ENCODE peak calls at places on chromosomes 11 and 22, in five cellular contexts. B, Z, N, H and K are unnamed samples.

GRCh38 chr11:73907191-73907590 is 30.4 kb downstream of the PAAF1 start:
- DNase-seq in B (no peak), Z (peak), N (peak), H (peak), K (no peak)

GRCh38 chr11:7595016-7595869 is 78.1 kb downstream of the CYB5R2 start:
- DNase-seq in B (no peak), Z (no peak), N (peak), H (no peak), K (no peak)

GRCh38 chr11:41950470-41951143 is 491.2 kb upstream of the LRRC4C start:
- DNase-seq in B (no peak), Z (no peak), N (no peak), H (no peak), K (no peak)

GRCh38 chr11:3104961-3105790 is 48.0 kb upstream of the CARS1 start:
- DNase-seq in B (no peak), Z (no peak), N (no peak), H (no peak), K (no peak)

GRCh38 chr11:97269527-97269926 is 879.7 kb downstream of the JRKL start:
- DNase-seq in B (no peak), Z (peak), N (peak), H (no peak), K (no peak)

GRCh38 chr22:45072322-45072903 is 62.6 kb upstream of the PHF21B start:
- DNase-seq in B (no peak), Z (peak), N (peak), H (no peak), K (no peak)

GRCh38 chr11:112961751-112962747 is 829 bp downstream of the NCAM1 start:
- DNase-seq in B (no peak), Z (no peak), N (no peak), H (peak), K (no peak)

GRCh38 chr22:41949297-41949965 is 2.5 kb upstream of the CENPM start:
- DNase-seq in B (no peak), Z (no peak), N (no peak), H (no peak), K (no peak)

GRCh38 chr11:114340311-114341131 is 44.3 kb downstream of the NNMT start:
- DNase-seq in B (peak), Z (peak), N (peak), H (peak), K (no peak)

GRCh38 chr22:50599816-50600454 is 658 bp upstream of the MAPK8IP2 start:
- DNase-seq in B (no peak), Z (no peak), N (peak), H (peak), K (no peak)

GRCh38 chr22:36914383-36914752 is 940 bp downstream of the CSF2RB start:
- DNase-seq in B (no peak), Z (no peak), N (no peak), H (no peak), K (no peak)

GRCh38 chr11:28963189-28963588 is 855.0 kb downstream of the METTL15 start:
- DNase-seq in B (no peak), Z (peak), N (peak), H (no peak), K (no peak)

GRCh38 chr11:96267490-96268010 is 75.4 kb downstream of the MAML2 start:
- DNase-seq in B (no peak), Z (no peak), N (no peak), H (no peak), K (no peak)

GRCh38 chr11:79287952-79288351 is 152.9 kb downstream of the TENM4 start:
- DNase-seq in B (no peak), Z (no peak), N (no peak), H (no peak), K (no peak)

GRCh38 chr11:1158681-1159525 is 1.1 kb downstream of the MUC5AC start:
- DNase-seq in B (no peak), Z (no peak), N (no peak), H (peak), K (no peak)

GRCh38 chr11:8082391-8083087 is 1.5 kb downstream of the TUB start:
- DNase-seq in B (no peak), Z (no peak), N (no peak), H (no peak), K (no peak)

GRCh38 chr22:36546092-36546804 is 17.3 kb upstream of the EIF3D start:
- DNase-seq in B (no peak), Z (peak), N (peak), H (peak), K (no peak)

GRCh38 chr22:44622147-44622427 is 79.9 kb upstream of the PRR5 start:
- DNase-seq in B (no peak), Z (peak), N (no peak), H (no peak), K (peak)

GRCh38 chr22:30773919-30774318 is 79.2 kb downstream of the OSBP2 start:
- DNase-seq in B (no peak), Z (no peak), N (no peak), H (no peak), K (no peak)

GRCh38 chr22:30776476-30776875 is 81.8 kb downstream of the OSBP2 start:
- DNase-seq in B (no peak), Z (no peak), N (no peak), H (no peak), K (no peak)

GRCh38 chr22:30774566-30774965 is 79.9 kb downstream of the OSBP2 start:
- DNase-seq in B (no peak), Z (no peak), N (no peak), H (no peak), K (no peak)

GRCh38 chr22:30767656-30768055 is 73.0 kb downstream of the OSBP2 start:
- DNase-seq in B (no peak), Z (no peak), N (no peak), H (no peak), K (no peak)

GRCh38 chr22:30770716-30771115 is 76.0 kb downstream of the OSBP2 start:
- DNase-seq in B (no peak), Z (no peak), N (no peak), H (no peak), K (no peak)
- TF ChIP-seq CTCF in B (no peak), Z (no peak), N (no peak), H (no peak), K (no peak)

GRCh38 chr11:9138133-9138453 is 46.7 kb upstream of the SCUBE2 start:
- DNase-seq in B (no peak), Z (no peak), N (no peak), H (no peak), K (no peak)

GRCh38 chr11:9136731-9137130 is 45.3 kb upstream of the SCUBE2 start:
- DNase-seq in B (no peak), Z (no peak), N (no peak), H (no peak), K (no peak)

GRCh38 chr11:9138612-9139579 is 47.5 kb upstream of the SCUBE2 start:
- DNase-seq in B (no peak), Z (peak), N (peak), H (no peak), K (no peak)

GRCh38 chr11:9139628-9140357 is 48.4 kb upstream of the SCUBE2 start:
- DNase-seq in B (no peak), Z (no peak), N (no peak), H (no peak), K (no peak)

DNA sequence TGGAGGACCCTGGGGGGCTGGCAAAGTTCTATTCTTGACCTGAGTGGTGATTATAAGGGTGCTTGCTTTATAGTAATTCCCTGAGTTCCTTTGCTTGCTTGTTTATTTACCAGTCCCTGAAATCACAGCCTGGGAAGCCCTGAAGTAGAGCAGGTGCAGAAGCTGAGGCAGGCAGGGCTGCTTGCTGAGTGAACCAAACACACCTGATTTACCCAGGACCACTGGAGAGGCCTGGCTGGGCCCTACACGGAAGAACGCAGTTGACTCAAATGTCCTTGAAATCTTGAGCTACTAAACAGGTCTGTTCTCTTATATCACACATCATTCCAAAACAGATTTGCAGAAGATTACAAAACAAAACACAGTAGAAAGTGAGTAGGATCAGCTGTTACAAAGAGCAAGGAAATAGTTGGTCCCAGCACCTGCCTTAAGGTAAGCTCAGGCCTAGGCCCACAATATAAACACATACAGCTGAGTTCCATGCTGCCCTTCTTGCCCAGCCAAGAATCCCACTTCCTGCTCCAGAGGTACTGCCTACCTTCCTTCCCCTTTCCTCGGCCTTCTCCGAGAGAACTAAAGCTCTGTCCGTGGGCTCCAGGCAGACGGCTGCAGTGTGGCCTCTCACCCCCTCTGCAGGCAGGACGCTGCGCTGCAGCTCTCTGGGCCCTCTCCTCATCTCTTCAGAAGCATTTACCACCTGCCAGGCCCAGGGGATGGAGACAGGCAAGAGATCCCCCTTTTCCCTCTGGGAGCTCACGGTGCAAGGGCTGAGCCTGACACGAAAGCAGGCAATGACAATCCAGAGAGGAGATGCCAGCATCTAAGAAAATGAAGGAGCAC is 46.1 kb upstream of the SCUBE2 start:
- DNase-seq in B (peak), Z (peak), N (peak), H (peak), K (peak)
- TF ChIP-seq CTCF in B (peak), Z (peak), N (peak), H (peak), K (peak)

DNA sequence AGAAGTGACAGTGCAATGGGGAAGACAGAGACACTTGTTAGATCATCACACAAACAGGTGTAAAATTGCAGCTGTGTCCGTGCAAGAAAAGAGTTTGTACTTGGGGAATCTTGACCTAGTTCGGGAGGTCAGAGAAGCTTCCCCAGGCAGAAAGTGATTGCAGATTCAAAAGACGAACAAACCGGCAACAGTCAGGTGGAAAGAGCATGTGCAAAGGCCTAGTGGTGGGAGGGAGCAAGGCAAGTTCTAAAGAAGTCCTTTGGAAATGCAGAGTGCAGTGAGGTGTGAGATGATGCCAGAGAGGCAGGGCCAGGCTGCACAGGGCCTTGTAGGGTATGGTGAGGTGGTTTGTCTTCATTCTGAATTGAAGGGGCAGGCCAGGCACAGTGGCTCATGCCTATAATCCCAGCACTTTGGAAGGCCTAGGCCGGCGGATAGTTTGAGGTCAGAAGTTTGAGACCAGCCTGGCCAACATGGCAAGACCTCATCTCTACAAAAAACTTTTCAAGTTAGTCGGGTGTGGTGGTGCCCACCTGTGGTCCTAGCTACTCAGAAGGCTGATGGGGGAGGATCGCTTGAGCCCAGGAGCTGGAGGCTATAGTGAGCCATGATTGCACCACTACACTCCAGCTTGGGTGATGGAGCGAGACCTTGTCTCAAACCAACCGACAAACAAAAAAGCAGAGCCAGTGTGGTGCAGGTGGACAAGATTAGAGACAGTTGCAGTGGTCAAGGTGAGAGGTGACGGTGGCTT is 1.9 kb upstream of the ESS2 start:
- DNase-seq in B (no peak), Z (no peak), N (no peak), H (no peak), K (no peak)
- TF ChIP-seq CTCF in B (no peak), Z (no peak), N (no peak), H (no peak), K (no peak)

GRCh38 chr11:10857604-10858504 is at the start of gene ZBED5:
- DNase-seq in B (peak), Z (peak), N (peak), H (peak), K (peak)
- TF ChIP-seq CTCF in B (peak), Z (peak), N (no peak), H (no peak), K (no peak)

GRCh38 chr11:111395749-111396148 is 16.7 kb upstream of the POU2AF1 start:
- DNase-seq in B (no peak), Z (no peak), N (no peak), H (no peak), K (no peak)

GRCh38 chr11:111402411-111402810 is 23.3 kb upstream of the POU2AF1 start:
- DNase-seq in B (no peak), Z (no peak), N (no peak), H (no peak), K (no peak)

GRCh38 chr11:111400595-111400994 is 21.5 kb upstream of the POU2AF1 start:
- DNase-seq in B (no peak), Z (no peak), N (no peak), H (no peak), K (no peak)

GRCh38 chr11:111403021-111403725 is 24.1 kb upstream of the POU2AF1 start:
- DNase-seq in B (no peak), Z (no peak), N (no peak), H (no peak), K (no peak)

DNA sequence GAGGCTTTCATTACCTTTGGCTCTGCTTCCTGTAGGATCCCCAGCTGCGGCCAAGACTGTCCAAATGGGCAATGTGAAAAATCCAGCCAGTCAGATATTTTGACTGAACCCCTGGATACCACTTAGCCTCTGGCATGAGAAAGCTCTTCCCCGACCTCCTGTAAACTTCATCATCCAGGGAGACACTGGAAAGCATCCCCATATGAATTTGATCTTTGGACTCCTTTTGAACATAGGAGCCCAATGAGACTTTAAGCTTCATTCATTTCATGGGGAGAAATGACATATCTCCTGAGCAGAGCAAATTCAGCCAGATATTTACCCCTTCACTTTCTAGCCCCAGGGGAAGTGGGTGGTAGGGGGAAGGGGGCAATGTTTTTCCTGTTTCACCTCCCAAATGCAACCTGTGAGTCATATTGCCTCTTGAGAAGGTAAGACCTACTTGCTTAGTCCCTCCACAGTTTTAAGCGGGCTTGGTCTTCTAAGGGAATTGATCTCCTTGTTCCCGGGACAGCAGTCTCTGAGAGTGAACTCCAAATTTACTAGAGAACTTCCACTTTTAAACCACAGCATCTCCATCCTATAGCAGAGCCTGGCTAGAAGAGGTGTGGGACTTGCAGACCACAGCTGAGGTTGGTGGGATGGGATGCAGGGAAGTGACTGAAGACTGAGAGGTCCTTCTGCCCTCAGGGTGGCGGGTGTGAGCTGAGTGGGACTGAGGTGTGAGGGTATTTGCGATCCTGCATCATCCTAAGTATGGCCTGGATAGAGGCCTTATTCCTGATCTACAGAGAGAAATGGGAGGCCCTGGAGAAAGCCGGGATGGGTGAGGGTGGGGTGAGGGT is 20.3 kb upstream of the POU2AF1 start:
- DNase-seq in B (no peak), Z (no peak), N (no peak), H (no peak), K (no peak)
- TF ChIP-seq CTCF in B (no peak), Z (no peak), N (no peak), H (no peak), K (no peak)

DNA sequence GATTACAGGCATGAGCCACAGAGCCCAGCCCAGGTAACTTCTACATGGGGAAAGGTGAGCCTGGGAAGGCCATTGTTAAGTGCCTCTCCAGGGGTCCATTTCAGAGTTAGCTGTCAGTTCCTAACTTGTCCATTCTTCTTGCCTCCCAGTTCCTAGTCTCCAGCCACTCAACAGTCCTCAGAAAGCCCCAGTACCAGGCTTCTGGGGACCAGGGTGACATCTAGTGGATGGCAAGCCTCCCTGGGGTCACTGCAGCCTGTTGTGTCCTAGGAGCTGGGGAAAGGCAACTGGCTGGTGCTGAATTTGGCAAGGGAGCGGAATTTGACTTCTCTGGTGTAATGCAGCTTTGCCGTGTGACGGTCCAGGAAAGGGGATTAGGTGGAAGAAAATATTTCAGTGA is 2.1 kb downstream of the LGALS12 start:
- DNase-seq in B (no peak), Z (no peak), N (peak), H (peak), K (no peak)
- TF ChIP-seq CTCF in B (peak), Z (peak), N (no peak), H (no peak), K (peak)